ENCODE peak calls at places on chromosomes 6 and 20, in nine cellular contexts. N is dorsolateral prefrontal cortex, K is pancreas, U is retinal pigment epithelial cell, Q is endothelial cell, G is fibroblast of lung, E is IMR-90, A is AG09309, F is Panc1. C is an unnamed sample.

GRCh38 chr20:1707588-1708449 is 50.2 kb upstream of the SIRPG start:
- DNase-seq in Q (no peak), K (no peak), A (no peak), G (no peak), E (no peak), N (no peak), F (no peak), U (no peak), C (peak)

GRCh38 chr20:52536841-52537400 is 345.3 kb upstream of the ZFP64 start:
- DNase-seq in N (no peak), K (no peak), U (no peak), A (no peak), G (peak), E (peak), Q (no peak), F (no peak), C (no peak)

GRCh38 chr20:46242390-46242789 is 65.9 kb downstream of the CDH22 start:
- DNase-seq in U (no peak), Q (no peak), E (no peak), K (no peak), G (no peak), A (no peak), N (no peak), F (no peak), C (no peak)

GRCh38 chr6:93721386-93722048 is 302.2 kb upstream of the EPHA7 start:
- DNase-seq in K (no peak), F (peak), A (no peak), N (no peak), E (no peak), U (peak), G (peak), Q (peak), C (no peak)

GRCh38 chr6:17927705-17928104 is 59.7 kb downstream of the KIF13A start:
- DNase-seq in N (no peak), F (no peak), E (no peak), Q (no peak), A (no peak), K (no peak), U (no peak), G (no peak), C (no peak)

GRCh38 chr6:89794324-89794723 is 25.3 kb downstream of the MDN1 start:
- DNase-seq in A (no peak), Q (no peak), N (no peak), G (no peak), F (no peak), E (no peak), U (no peak), K (no peak), C (no peak)

GRCh38 chr20:53579266-53579580 is 14.4 kb downstream of the ZNF217 start:
- DNase-seq in A (no peak), K (no peak), N (no peak), Q (no peak), F (no peak), U (no peak), G (no peak), E (no peak), C (no peak)

GRCh38 chr6:1286972-1287600 is 24.8 kb upstream of the FOXQ1 start:
- DNase-seq in U (no peak), G (peak), A (peak), E (peak), Q (no peak), N (no peak), F (no peak), K (no peak), C (peak)

GRCh38 chr20:20864346-20865096 is 152.1 kb upstream of the RALGAPA2 start:
- DNase-seq in E (no peak), U (no peak), Q (no peak), F (no peak), G (no peak), K (no peak), A (no peak), N (no peak), C (no peak)

GRCh38 chr6:157763129-157763893 is 59.7 kb upstream of the SNX9 start:
- DNase-seq in E (peak), K (peak), N (no peak), A (no peak), F (peak), Q (no peak), G (peak), U (peak), C (no peak)

GRCh38 chr20:52127309-52127708 is 64.3 kb downstream of the ZFP64 start:
- DNase-seq in K (no peak), Q (no peak), E (no peak), G (no peak), U (no peak), N (no peak), A (no peak), F (no peak), C (no peak)

GRCh38 chr6:106110167-106110826 is 24.2 kb downstream of the PRDM1 start:
- DNase-seq in E (no peak), G (no peak), A (no peak), F (no peak), N (no peak), U (no peak), Q (no peak), K (no peak), C (no peak)

GRCh38 chr6:41693281-41693838 is 42.0 kb downstream of the TFEB start:
- DNase-seq in N (peak), E (no peak), K (no peak), F (no peak), Q (no peak), A (no peak), U (no peak), G (no peak), C (no peak)

GRCh38 chr20:40996326-40996725 is 32.3 kb upstream of the TOP1 start:
- DNase-seq in G (no peak), F (no peak), N (no peak), A (no peak), K (no peak), U (no peak), Q (no peak), E (no peak), C (no peak)

GRCh38 chr20:40991181-40991889 is 37.3 kb upstream of the TOP1 start:
- DNase-seq in A (no peak), K (no peak), G (no peak), U (no peak), F (no peak), N (no peak), Q (no peak), E (no peak), C (no peak)

GRCh38 chr20:40990542-40991120 is 38.0 kb upstream of the TOP1 start:
- DNase-seq in E (peak), G (peak), A (peak), U (peak), K (peak), N (peak), F (peak), Q (peak), C (no peak)

GRCh38 chr20:40993794-40994540 is 34.7 kb upstream of the TOP1 start:
- DNase-seq in G (no peak), K (no peak), E (peak), N (no peak), Q (no peak), U (no peak), A (no peak), F (no peak), C (no peak)

DNA sequence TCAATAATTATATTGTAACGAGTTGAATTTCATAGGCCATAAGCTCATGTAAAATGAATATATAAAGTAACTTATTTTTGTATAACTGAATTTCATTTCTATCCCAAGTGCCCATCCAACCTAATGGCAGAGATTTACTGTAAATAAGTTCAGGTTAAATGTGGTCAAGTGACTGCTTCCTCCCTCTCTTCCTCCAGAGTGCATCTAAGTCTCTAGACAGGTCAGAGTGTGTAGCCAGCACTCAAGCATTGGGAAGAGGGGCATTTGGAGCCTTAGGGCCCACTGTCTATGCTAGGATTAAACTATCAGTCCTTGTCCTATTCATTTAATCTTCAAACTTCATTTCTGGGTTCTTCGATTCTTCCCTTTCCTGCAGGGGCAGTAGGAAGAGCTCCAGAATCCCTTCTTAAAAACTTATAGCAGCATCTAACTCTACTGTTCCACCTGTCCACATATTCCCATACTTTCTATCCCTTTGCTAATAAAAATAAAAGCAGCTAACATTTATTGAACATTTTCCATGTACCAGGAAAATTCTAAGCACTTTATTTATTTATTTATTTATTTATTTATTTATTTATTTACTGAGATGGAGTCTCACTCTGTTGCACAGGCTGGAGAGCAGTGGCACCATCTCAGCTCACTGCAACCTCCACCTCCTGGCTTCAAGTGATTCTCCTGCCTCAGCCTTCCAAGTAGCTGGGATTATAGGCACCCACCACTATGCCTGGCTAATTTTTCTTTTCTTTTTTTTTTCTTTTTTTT is 36.1 kb upstream of the TOP1 start:
- DNase-seq in N (no peak), U (no peak), G (no peak), K (no peak), E (no peak), Q (no peak), A (no peak), F (no peak), C (no peak)
- TF ChIP-seq CTCF in N (no peak), U (no peak), G (no peak), K (no peak), E (no peak), Q (no peak), A (no peak), F (no peak), C (no peak)

GRCh38 chr20:2871555-2872303 is 1.6 kb upstream of the PTPRA start:
- DNase-seq in N (no peak), Q (no peak), A (no peak), U (no peak), F (no peak), G (no peak), K (no peak), E (no peak), C (no peak)

GRCh38 chr20:2871111-2871465 is 2.2 kb upstream of the PTPRA start:
- DNase-seq in N (no peak), A (no peak), F (no peak), Q (no peak), G (peak), K (no peak), U (no peak), E (peak), C (no peak)

GRCh38 chr20:2873747-2874041 is 413 bp downstream of the PTPRA start:
- DNase-seq in E (peak), G (peak), N (peak), A (no peak), F (no peak), Q (peak), K (peak), U (no peak), C (no peak)

GRCh38 chr20:2873010-2873746 is at the start of gene PTPRA:
- DNase-seq in U (peak), G (peak), A (peak), E (peak), F (no peak), N (peak), Q (peak), K (peak), C (no peak)

DNA sequence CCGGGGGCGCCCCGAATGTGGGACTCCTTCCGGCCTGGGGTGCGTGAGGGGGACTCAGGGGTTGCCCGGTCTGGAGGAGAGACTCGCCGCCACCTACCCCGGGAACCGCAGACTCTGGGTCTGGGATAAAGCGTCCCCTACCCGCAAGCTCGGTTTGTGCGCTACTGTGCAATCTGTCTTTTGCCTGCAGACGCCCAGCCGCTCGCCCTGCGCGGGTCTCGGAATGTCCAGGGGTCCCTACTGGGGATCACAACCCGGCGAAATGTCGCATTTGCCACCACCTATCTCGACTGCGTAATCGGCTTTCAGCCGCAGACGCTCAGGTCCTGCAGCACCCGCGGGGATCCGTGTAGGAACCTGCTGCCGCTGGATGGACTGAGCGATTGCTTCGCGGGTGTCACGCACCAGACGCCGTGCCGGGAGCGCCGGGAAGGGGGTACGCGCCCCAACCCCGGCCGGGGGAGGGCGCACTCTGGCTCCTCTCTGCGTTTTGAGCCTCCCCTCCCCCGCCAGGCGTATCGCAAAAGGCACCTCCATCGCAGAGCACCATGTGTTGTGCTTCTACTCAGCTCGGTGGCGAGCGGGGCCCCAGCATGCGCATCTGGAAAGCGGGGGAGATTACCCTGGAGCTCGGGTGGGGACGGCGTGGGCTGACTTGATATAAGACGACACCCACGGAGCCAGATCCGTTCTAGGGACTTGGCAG is 824 bp upstream of the PTPRA start:
- DNase-seq in G (peak), N (peak), F (no peak), E (peak), A (no peak), Q (peak), U (peak), K (peak), C (no peak)
- TF ChIP-seq CTCF in G (peak), N (peak), F (peak), E (peak), A (peak), Q (no peak), U (peak), K (no peak), C (no peak)

GRCh38 chr6:122726649-122727048 is 52.9 kb upstream of the FABP7 start:
- DNase-seq in F (no peak), G (no peak), E (peak), U (peak), N (no peak), Q (peak), K (no peak), A (no peak), C (no peak)
- TF ChIP-seq CTCF in F (peak), G (peak), E (peak), U (peak), N (peak), Q (peak), K (no peak), A (peak), C (no peak)

GRCh38 chr6:166453651-166454050 is 70.9 kb upstream of the MPC1 start:
- DNase-seq in U (no peak), N (no peak), F (no peak), A (no peak), Q (no peak), E (no peak), K (no peak), G (no peak), C (no peak)

GRCh38 chr6:166459906-166460305 is 77.2 kb upstream of the MPC1 start:
- DNase-seq in U (no peak), E (no peak), F (no peak), G (no peak), K (no peak), A (no peak), Q (no peak), N (no peak), C (no peak)

GRCh38 chr6:166459272-166459671 is 76.5 kb upstream of the MPC1 start:
- DNase-seq in U (no peak), A (no peak), K (no peak), G (no peak), Q (no peak), E (no peak), F (no peak), N (no peak), C (no peak)

GRCh38 chr6:166454692-166455515 is 72.2 kb upstream of the MPC1 start:
- DNase-seq in N (no peak), Q (no peak), F (no peak), U (no peak), K (no peak), A (no peak), E (no peak), G (no peak), C (no peak)

GRCh38 chr6:166456360-166457156 is 73.8 kb upstream of the MPC1 start:
- DNase-seq in Q (no peak), E (peak), U (peak), G (peak), N (no peak), F (no peak), K (no peak), A (no peak), C (no peak)
- TF ChIP-seq CTCF in Q (no peak), E (peak), U (peak), G (peak), N (no peak), F (no peak), K (no peak), A (peak), C (no peak)

C was measured in vagina.